ENCODE peak calls at places on chromosomes 6 and 20, in four cellular contexts. M, W, U and D are unnamed samples.

GRCh38 chr6:43733471-43734293 is 36.3 kb upstream of the VEGFA start:
- DNase-seq in M (no peak), U (no peak), W (no peak), D (no peak)

GRCh38 chr20:37881601-37882343 is 21.2 kb upstream of the VSTM2L start:
- DNase-seq in W (no peak), M (peak), U (no peak), D (no peak)

GRCh38 chr6:71400852-71401251 is 112.2 kb downstream of the OGFRL1 start:
- DNase-seq in U (no peak), M (no peak), W (no peak), D (no peak)

GRCh38 chr6:9401936-9402335 is 966.6 kb upstream of the SLC35B3 start:
- DNase-seq in W (no peak), M (no peak), U (no peak), D (no peak)

GRCh38 chr20:46699651-46700359 is 9.6 kb upstream of the SLC2A10 start:
- DNase-seq in W (peak), M (no peak), U (peak), D (peak)

GRCh38 chr20:57559286-57559627 is 1.7 kb upstream of the PCK1 start:
- DNase-seq in U (no peak), W (no peak), M (no peak), D (no peak)

GRCh38 chr6:31727717-31728671 is 1.1 kb downstream of the DDAH2 start:
- DNase-seq in W (no peak), M (no peak), U (no peak), D (no peak)

GRCh38 chr20:54173653-54174451 is at the start of gene CYP24A1:
- DNase-seq in W (no peak), M (peak), U (peak), D (peak)

GRCh38 chr6:113406051-113406695 is 451.0 kb upstream of the MARCKS start:
- DNase-seq in M (no peak), U (no peak), W (no peak), D (no peak)

GRCh38 chr6:41464481-41464880 is 81.7 kb upstream of the FOXP4 start:
- DNase-seq in W (no peak), U (no peak), M (no peak), D (no peak)

GRCh38 chr6:54493138-54493537 is 184.9 kb downstream of the TINAG start:
- DNase-seq in U (no peak), M (no peak), W (no peak), D (no peak)

GRCh38 chr6:11381801-11382513 is 149.5 kb upstream of the NEDD9 start:
- DNase-seq in U (no peak), W (no peak), M (no peak), D (no peak)
- TF ChIP-seq FOXJ3 in U (no peak), W (no peak), M (no peak), D (no peak)

GRCh38 chr6:161630674-161631073 is 356.8 kb upstream of the AGPAT4 start:
- DNase-seq in U (no peak), W (no peak), M (no peak), D (no peak)

GRCh38 chr6:161631676-161632194 is 357.9 kb upstream of the AGPAT4 start:
- DNase-seq in U (no peak), M (peak), W (no peak), D (no peak)

GRCh38 chr6:161626132-161626676 is 352.3 kb upstream of the AGPAT4 start:
- DNase-seq in M (no peak), W (no peak), U (no peak), D (no peak)
- TF ChIP-seq FOXJ3 in M (no peak), W (no peak), U (no peak), D (no peak)

GRCh38 chr6:27250955-27251671 is 3.6 kb downstream of the PRSS16 start:
- DNase-seq in W (peak), M (peak), U (no peak), D (peak)
- TF ChIP-seq FOXJ3 in W (no peak), M (no peak), U (no peak), D (no peak)

DNA sequence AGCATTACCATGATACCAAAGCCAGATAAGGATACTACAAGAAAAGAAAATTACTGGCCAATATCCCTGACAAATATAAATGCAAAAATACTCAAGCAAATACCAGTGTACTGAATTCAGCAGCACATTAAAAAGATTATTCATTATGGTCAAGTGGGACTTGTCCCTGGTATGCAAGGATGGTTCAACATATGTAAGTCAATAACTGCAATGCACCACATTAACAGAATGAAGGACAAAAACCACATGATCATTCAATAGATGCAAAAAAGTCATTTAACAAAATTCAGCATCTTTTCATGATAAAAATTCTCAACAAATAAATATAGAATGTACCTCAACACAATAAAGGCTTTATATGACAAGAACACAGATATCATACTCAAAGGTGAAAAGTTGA is 9.1 kb upstream of the DEFB125 start:
- DNase-seq in M (no peak), W (no peak), U (no peak), D (no peak)
- TF ChIP-seq FOXJ3 in M (no peak), W (no peak), U (no peak), D (no peak)

GRCh38 chr6:165716886-165717285 is 53.8 kb upstream of the PDE10A start:
- DNase-seq in U (no peak), M (no peak), W (no peak), D (no peak)
- TF ChIP-seq FOXJ3 in U (no peak), M (no peak), W (no peak), D (no peak)

DNA sequence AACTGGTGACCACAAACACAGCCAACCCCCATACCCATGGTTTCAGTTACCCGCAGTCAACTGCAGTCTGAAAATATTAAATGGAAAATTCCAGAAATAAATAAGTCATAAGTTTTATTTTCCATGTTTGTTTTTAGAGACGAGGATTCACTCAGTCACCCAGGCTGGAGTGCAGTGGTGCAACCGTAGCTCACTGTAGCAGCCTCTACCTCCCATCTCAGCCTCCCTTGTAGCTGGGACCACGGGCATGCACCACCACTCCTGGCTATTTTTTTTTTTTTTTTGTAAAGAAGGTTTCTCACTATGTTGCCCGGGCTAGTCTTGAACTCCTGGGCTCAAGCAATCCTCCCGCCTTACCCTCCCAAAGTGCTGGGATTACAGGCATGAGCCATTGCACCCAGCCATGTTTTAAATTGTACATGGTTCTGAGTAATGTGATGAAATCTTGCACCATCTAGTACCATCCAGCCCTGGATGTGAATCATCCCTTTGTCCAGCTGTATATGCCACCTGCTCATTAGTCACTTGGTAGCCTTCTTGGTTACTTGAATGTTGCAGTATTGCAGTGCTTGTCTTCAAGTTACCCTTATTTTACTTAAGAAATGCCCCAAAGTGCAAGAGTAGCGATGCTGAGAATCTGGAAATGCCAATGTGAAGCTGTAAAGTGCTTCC is 14.5 kb downstream of the CSNK2A1 start:
- DNase-seq in M (no peak), U (no peak), W (no peak), D (no peak)
- TF ChIP-seq FOXJ3 in M (no peak), U (no peak), W (no peak), D (no peak)

DNA sequence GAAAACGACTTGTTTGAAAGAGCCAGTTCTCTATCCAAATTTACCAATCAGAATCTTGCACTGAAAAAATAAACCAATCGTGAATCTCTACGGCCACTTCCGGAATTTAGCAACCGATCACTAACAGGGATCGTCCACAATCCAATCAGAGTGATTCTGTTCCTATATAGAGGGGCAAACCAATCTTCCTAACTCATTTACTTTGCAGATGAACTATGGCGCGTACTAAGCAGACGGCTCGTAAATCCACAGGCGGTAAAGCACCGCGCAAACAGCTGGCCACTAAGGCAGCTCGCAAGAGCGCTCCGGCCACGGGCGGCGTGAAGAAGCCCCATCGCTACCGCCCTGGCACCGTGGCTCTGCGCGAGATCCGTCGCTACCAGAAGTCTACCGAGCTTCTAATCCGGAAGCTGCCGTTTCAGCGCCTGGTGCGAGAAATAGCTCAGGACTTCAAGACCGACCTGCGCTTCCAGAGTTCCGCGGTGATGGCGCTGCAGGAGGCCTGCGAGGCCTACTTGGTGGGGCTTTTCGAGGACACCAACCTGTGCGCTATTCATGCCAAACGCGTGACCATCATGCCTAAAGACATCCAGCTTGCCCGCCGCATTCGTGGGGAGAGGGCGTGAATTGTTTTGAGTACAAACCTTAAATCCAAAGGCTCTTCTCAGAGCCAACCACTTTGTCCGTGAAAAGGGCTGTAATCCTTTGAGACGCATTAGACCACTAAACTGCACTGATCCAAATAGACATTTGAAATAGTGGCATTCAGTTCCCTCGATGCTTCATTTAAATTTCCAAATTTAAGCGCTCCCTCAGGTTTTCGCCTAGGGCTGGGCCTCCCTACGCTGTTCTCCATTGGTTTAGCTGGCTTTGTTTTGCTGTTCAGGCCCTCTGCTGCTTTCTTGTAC is 138.0 kb downstream of the HFE start:
- DNase-seq in M (peak), U (no peak), W (no peak), D (peak)
- TF ChIP-seq FOXJ3 in M (no peak), U (no peak), W (no peak), D (no peak)

GRCh38 chr6:5028921-5029320 is 25.1 kb upstream of the RPP40 start:
- DNase-seq in W (no peak), U (peak), M (no peak), D (no peak)

GRCh38 chr6:5028301-5028700 is 24.5 kb upstream of the RPP40 start:
- DNase-seq in U (no peak), W (no peak), M (no peak), D (no peak)

GRCh38 chr6:5030596-5031136 is 26.8 kb upstream of the RPP40 start:
- DNase-seq in U (peak), M (peak), W (peak), D (peak)

GRCh38 chr6:5029609-5030008 is 25.8 kb upstream of the RPP40 start:
- DNase-seq in M (no peak), U (no peak), W (no peak), D (no peak)

GRCh38 chr6:5031150-5031549 is 27.3 kb upstream of the RPP40 start:
- DNase-seq in W (no peak), U (no peak), M (no peak), D (no peak)
- TF ChIP-seq FOXJ3 in W (no peak), U (no peak), M (no peak), D (no peak)

GRCh38 chr6:45924763-45925342 is 90.8 kb downstream of the CLIC5 start:
- DNase-seq in U (no peak), W (no peak), M (no peak), D (no peak)
- TF ChIP-seq FOXJ3 in U (no peak), W (no peak), M (no peak), D (no peak)